ENCODE peak calls at places on chromosomes 5 and 9, in four cellular contexts. J is CD4-positive, alpha-beta memory T cell; I is aorta; U is vagina. A is an unnamed sample.
A peak's percentile ranks its signal among the peaks of the same experiment; 100 is the strongest.

GRCh38 chr9:114167591-114168091 is 12.3 kb downstream of the COL27A1 start:
- DNase-seq in J (no peak), I (peak; percentile 91), U (no peak), A (no peak)

GRCh38 chr5:177335701-177336065 is 15.8 kb downstream of the LMAN2 start:
- DNase-seq in J (no peak), I (no peak), U (no peak), A (no peak)

GRCh38 chr9:129332581-129332980 is 154.5 kb upstream of the IER5L start:
- DNase-seq in J (no peak), I (no peak), U (no peak), A (no peak)

GRCh38 chr9:85027870-85028269 is 358.3 kb downstream of the NTRK2 start:
- DNase-seq in J (no peak), I (no peak), U (no peak), A (no peak)

GRCh38 chr5:93364386-93364785 is 216.6 kb downstream of the NR2F1-AS1 start:
- DNase-seq in J (no peak), I (no peak), U (no peak), A (no peak)

GRCh38 chr5:37571974-37572373 is 192.9 kb downstream of the WDR70 start:
- DNase-seq in J (no peak), I (no peak), U (no peak), A (no peak)

GRCh38 chr9:18437315-18438200 is 36.4 kb upstream of the ADAMTSL1 start:
- DNase-seq in J (no peak), I (peak; percentile 78), U (no peak), A (no peak)

GRCh38 chr5:32500206-32500605 is 55.7 kb upstream of the ZFR start:
- DNase-seq in J (no peak), I (no peak), U (no peak), A (no peak)

GRCh38 chr9:98215821-98216220 is 23.4 kb upstream of the CORO2A start:
- DNase-seq in J (no peak), I (no peak), U (no peak), A (no peak)

GRCh38 chr5:134174841-134175839 is 1.6 kb downstream of the SKP1 start:
- DNase-seq in J (no peak), I (no peak), U (no peak), A (no peak)

GRCh38 chr5:140338336-140338735 is 8.1 kb downstream of the HBEGF start:
- DNase-seq in J (no peak), I (no peak), U (no peak), A (no peak)

GRCh38 chr5:133825631-133826289 is 142.7 kb downstream of the C5orf15 start:
- DNase-seq in J (peak; percentile 3), I (peak; percentile 51), U (no peak), A (no peak)

GRCh38 chr9:134287591-134288518 is 38.4 kb upstream of the RXRA start:
- DNase-seq in J (no peak), I (peak; percentile 27), U (no peak), A (no peak)

GRCh38 chr5:56264417-56265025 is 31.4 kb upstream of the ANKRD55 start:
- DNase-seq in J (peak; percentile 9), I (no peak), U (no peak), A (no peak)

GRCh38 chr5:38297830-38298608 is 39.7 kb downstream of the EGFLAM start:
- DNase-seq in J (no peak), I (no peak), U (no peak), A (no peak)

GRCh38 chr5:40828690-40829661 is 6.0 kb downstream of the RPL37 start:
- DNase-seq in J (no peak), I (no peak), U (no peak), A (no peak)

GRCh38 chr5:126446498-126447224 is 23.5 kb downstream of the GRAMD2B start:
- DNase-seq in J (no peak), I (no peak), U (no peak), A (no peak)

GRCh38 chr5:10701567-10702039 is 59.4 kb downstream of the DAP start:
- DNase-seq in J (peak; percentile 14), I (no peak), U (no peak), A (peak; percentile 36)

GRCh38 chr5:176438959-176439757 is 9.0 kb upstream of the FAF2 start:
- DNase-seq in J (no peak), I (no peak), U (no peak), A (no peak)

GRCh38 chr5:72121753-72122445 is 14.6 kb downstream of the MAP1B start:
- DNase-seq in J (no peak), I (no peak), U (no peak), A (no peak)

GRCh38 chr9:21730899-21731298 is 71.5 kb upstream of the MTAP start:
- DNase-seq in J (no peak), I (no peak), U (no peak), A (no peak)

GRCh38 chr5:140020601-140021177 is 22.4 kb downstream of the NRG2 start:
- DNase-seq in J (no peak), I (no peak), U (no peak), A (no peak)

GRCh38 chr5:53024535-53024934 is 35.4 kb downstream of the ITGA2 start:
- DNase-seq in J (no peak), I (no peak), U (no peak), A (no peak)

GRCh38 chr9:94920439-94920951 is 194.0 kb downstream of the AOPEP start:
- DNase-seq in J (no peak), I (peak; percentile 85), U (no peak), A (peak; percentile 61)

GRCh38 chr5:147176422-147176821 is 58.4 kb upstream of the STK32A start:
- DNase-seq in J (no peak), I (no peak), U (no peak), A (no peak)

GRCh38 chr5:154190652-154191304 is at the start of gene GALNT10:
- DNase-seq in J (peak; percentile 74), I (no peak), U (no peak), A (peak; percentile 55)

GRCh38 chr5:135131801-135132675 is 98.0 kb upstream of the PITX1 start:
- DNase-seq in J (no peak), I (no peak), U (no peak), A (no peak)

GRCh38 chr9:137351781-137352501 is 49.9 kb upstream of the NRARP start:
- DNase-seq in J (no peak), I (no peak), U (no peak), A (no peak)

DNA sequence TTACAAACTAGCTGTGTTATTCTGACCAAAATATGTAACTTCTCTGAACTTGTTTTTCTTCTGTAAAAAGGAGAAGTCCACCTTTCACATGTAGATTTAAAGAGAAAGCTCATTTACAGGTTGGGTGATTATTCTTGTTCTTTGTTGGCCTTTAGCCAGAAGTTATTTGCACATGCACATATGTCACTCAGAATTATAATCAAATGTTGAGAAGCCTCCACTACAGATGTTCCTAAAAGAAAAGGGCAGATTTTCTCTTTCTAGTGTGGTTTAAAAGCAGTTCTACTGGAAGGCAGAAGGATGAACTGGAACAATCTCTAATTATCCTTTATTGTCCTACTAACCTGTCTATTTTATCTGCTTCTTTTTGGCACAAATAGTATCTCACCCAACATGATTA is 209.8 kb upstream of the ELAVL2 start:
- DNase-seq in J (no peak), I (no peak), U (no peak), A (no peak)
- H3K9me3 ChIP-seq in J (no peaks in the 10 kb centered on the region), I (no peaks in the 10 kb centered on the region), U (no peaks in the 10 kb centered on the region), A (no peaks in the 10 kb centered on the region)

GRCh38 chr9:127558581-127559246 is 53.4 kb upstream of the STXBP1 start:
- DNase-seq in J (no peak), I (no peak), U (no peak), A (no peak)
- H3K4me3 ChIP-seq in J (no peak overlapping the region), I (no peak overlapping the region), U (no peak overlapping the region), A (no peak overlapping the region)

DNA sequence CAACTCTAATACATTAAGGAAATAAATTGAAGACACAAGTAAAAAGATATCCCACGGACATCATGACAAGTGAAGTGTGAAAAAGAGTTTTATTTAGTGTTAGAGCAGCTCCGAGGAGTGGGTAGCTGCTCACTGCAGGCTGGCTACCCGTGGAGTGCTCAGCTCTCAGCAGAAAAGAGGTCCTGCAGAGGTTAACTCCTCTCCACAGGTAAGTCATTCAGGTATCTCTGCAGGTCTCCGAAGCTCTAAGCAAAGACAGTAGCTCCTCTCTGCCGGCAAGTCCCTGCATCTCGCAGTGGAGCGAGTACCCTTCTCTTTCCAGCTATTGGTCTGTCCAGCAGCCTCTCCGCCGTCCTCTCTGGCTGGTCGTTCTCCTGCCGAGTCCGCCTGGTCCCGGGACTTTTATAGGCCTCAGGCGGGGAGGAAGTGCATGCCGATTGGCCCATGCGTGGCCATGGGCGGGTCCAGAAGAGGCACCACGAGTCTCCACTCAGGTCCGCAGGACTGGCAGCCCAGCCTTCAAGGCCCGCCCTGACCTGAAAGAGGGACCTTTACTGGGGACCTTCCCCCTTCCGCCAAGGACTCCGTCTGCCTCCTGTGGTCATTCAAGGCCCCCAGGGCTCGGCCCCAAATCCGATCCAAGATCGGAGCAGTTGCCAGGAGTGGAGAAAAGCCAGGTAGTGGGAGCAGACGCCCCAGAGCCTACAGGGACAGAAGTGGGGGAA is 29.9 kb downstream of the BTNL9 start:
- DNase-seq in J (no peak), I (no peak), U (no peak), A (no peak)
- H3K27me3 ChIP-seq in J (peaks cover 9% of the 10 kb centered on the region), I (no peaks in the 10 kb centered on the region), U (no peaks in the 10 kb centered on the region), A (no peaks in the 10 kb centered on the region)

DNA sequence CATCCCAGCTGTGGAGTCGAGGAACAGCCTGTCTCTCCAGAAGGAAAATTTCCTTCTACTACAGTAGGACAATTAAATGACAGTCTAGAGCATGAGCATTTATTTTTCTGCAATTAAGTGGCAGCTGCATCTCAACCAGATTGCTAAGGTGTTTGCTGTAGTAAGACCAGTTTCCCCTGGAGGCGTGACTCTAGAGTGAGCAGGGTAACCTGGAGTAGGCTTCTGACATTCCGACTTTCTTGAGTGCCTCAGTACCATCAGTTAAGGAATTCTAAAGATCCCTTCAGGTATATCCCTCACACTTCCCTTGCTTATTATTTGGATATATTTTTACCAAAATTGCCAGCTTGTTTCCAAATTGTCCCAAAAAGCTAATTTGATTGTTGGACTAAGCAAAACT is 59.2 kb upstream of the IRX2 start:
- DNase-seq in J (no peak), I (no peak), U (no peak), A (no peak)
- H3K9me3 ChIP-seq in J (no peaks in the 10 kb centered on the region), I (no peaks in the 10 kb centered on the region), U (no peaks in the 10 kb centered on the region), A (no peaks in the 10 kb centered on the region)

GRCh38 chr9:93061791-93062299 is 3.3 kb downstream of the SUSD3 start:
- DNase-seq in J (no peak), I (no peak), U (no peak), A (no peak)
- H3K4me3 ChIP-seq in J (peak overlapping the region; percentile 86), I (no peak overlapping the region), U (no peak overlapping the region), A (no peak overlapping the region)

GRCh38 chr5:102411-103043 is 10.6 kb downstream of the PLEKHG4B start:
- DNase-seq in J (no peak), I (no peak), U (no peak), A (peak; percentile 16)
- H3K27me3 ChIP-seq in J (peaks cover 6% of the 10 kb centered on the region), I (no peaks in the 10 kb centered on the region), U (no peaks in the 10 kb centered on the region), A (no peaks in the 10 kb centered on the region)

DNA sequence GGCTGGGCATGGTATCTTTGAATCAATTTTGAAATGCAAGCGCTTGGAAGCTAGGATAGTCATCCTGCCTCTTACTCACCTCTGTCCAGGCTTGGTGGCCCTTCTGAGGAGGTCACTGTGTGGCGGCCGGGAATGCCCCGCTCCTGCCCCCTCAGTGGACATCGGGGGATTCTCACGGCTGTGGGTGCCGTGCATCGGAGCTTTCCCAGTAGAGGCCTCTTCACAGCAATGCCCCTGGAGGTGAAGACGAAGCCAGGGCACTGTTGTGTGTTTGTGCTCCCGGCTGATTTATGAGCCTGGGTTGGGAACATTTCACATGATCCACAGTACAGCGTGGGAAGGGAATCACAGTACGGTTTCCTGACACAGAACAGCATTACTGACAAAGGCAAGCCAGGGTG is 147.5 kb downstream of the NXNL2 start:
- DNase-seq in J (no peak), I (no peak), U (no peak), A (no peak)
- H3K9me3 ChIP-seq in J (no peaks in the 10 kb centered on the region), I (no peaks in the 10 kb centered on the region), U (no peaks in the 10 kb centered on the region), A (no peaks in the 10 kb centered on the region)

GRCh38 chr5:58261605-58262004 is 198.3 kb downstream of the PLK2 start:
- DNase-seq in J (no peak), I (no peak), U (no peak), A (no peak)
- H3K4me3 ChIP-seq in J (no peak overlapping the region), I (no peak overlapping the region), U (no peak overlapping the region), A (no peak overlapping the region)

GRCh38 chr9:136090060-136090735 is 4.9 kb downstream of the NACC2 start:
- DNase-seq in J (no peak), I (no peak), U (no peak), A (no peak)
- H3K27me3 ChIP-seq in J (no peaks in the 10 kb centered on the region), I (no peaks in the 10 kb centered on the region), U (no peaks in the 10 kb centered on the region), A (no peaks in the 10 kb centered on the region)